ENCODE peak calls at places on chromosomes 3 and 15, in eight cellular contexts. H is COR-L47; U is stimulated activated CD8-positive, alpha-beta memory T cell treated with anti-CD3 and anti-CD28 coated beads, Interleukin-15, amount 100 ng/mL, for 24 hours; L is neuronal stem cell; C is SJSA1; T is substantia nigra; E is activated T-cell treated with anti-CD3 and anti-CD28 coated beads for 48 hours; J is fibroblast of villous mesenchyme. P is an unnamed sample.

GRCh38 chr3:53169045-53169831 is 8.2 kb downstream of the PRKCD start:
- DNase-seq in H (no peak), U (no peak), L (no peak), C (no peak), T (peak; percentile 36), E (no peak), J (peak; percentile 7), P (no peak)

GRCh38 chr15:71610991-71611720 is 199.2 kb upstream of the NR2E3 start:
- DNase-seq in H (no peak), U (no peak), L (no peak), C (no peak), T (no peak), E (no peak), J (peak; percentile 22), P (no peak)

GRCh38 chr3:61669676-61670299 is 108.4 kb downstream of the PTPRG start:
- DNase-seq in H (no peak), U (no peak), L (no peak), C (no peak), T (no peak), E (no peak), J (no peak), P (no peak)

GRCh38 chr15:98817745-98818144 is 169.4 kb downstream of the IGF1R start:
- DNase-seq in H (no peak), U (no peak), L (no peak), C (no peak), T (no peak), E (no peak), J (no peak), P (no peak)

GRCh38 chr15:55823191-55823670 is 80.3 kb upstream of the PRTG start:
- DNase-seq in H (peak; percentile 31), U (no peak), L (no peak), C (no peak), T (no peak), E (no peak), J (peak; percentile 96), P (no peak)

GRCh38 chr3:76038949-76039348 is 253.6 kb upstream of the ZNF717 start:
- DNase-seq in H (no peak), U (no peak), L (no peak), C (no peak), T (no peak), E (no peak), J (no peak), P (no peak)

GRCh38 chr15:82571722-82572222 is 31.5 kb upstream of the RPS17 start:
- DNase-seq in H (peak; percentile 32), U (no peak), L (peak; percentile 43), C (peak; percentile 49), T (peak; percentile 83), E (no peak), J (peak; percentile 63), P (no peak)

GRCh38 chr15:83287541-83288027 is 3.1 kb upstream of the BNC1 start:
- DNase-seq in H (no peak), U (no peak), L (no peak), C (peak; percentile 94), T (no peak), E (no peak), J (peak; percentile 82), P (no peak)

GRCh38 chr15:37289109-37289765 is 188.9 kb upstream of the MEIS2 start:
- DNase-seq in H (no peak), U (no peak), L (no peak), C (no peak), T (no peak), E (no peak), J (no peak), P (no peak)

GRCh38 chr15:40830884-40831283 is 2.4 kb upstream of the PPP1R14D start:
- DNase-seq in H (peak; percentile 81), U (no peak), L (no peak), C (no peak), T (no peak), E (no peak), J (no peak), P (peak; percentile 93)

GRCh38 chr15:70251246-70251990 is 153.7 kb upstream of the TLE3 start:
- DNase-seq in H (no peak), U (no peak), L (no peak), C (no peak), T (no peak), E (no peak), J (no peak), P (no peak)

GRCh38 chr3:111616417-111617105 is 21.4 kb upstream of the ZBED2 start:
- DNase-seq in H (no peak), U (no peak), L (no peak), C (peak; percentile 47), T (no peak), E (peak; percentile 61), J (no peak), P (no peak)

GRCh38 chr15:21270474-21270873 is 169.8 kb downstream of the POTEB3 start:
- DNase-seq in H (no peak), U (no peak), L (no peak), C (no peak), T (no peak), E (no peak), J (no peak), P (no peak)

P was measured in NCI-H774.